ENCODE peak calls at places on chromosomes 3 and 15, in six cellular contexts. I is OCI-LY7, T is tibial nerve, D is mammary epithelial cell, F is adrenal gland, O is sigmoid colon. P is an unnamed sample. For H3K36me3 and H3K4me1, the result is how much of the 10 kb centered on the place peaks cover.

GRCh38 chr3:11236588-11237461 is 35.4 kb upstream of the ATG7 start:
- DNase-seq in O (no peak), I (peak), D (peak), T (peak), F (peak), P (no peak)

GRCh38 chr3:6994081-6994668 is 133.3 kb downstream of the GRM7 start:
- DNase-seq in F (no peak), D (no peak), O (no peak), I (peak), T (no peak), P (no peak)

GRCh38 chr3:195453236-195453635 is 10.4 kb upstream of the ACAP2 start:
- DNase-seq in D (no peak), T (no peak), O (no peak), I (no peak), F (no peak), P (no peak)

GRCh38 chr3:127914584-127914983 is 448 bp upstream of the KBTBD12 start:
- DNase-seq in I (no peak), D (no peak), F (no peak), T (no peak), O (no peak), P (no peak)

GRCh38 chr3:160801386-160802118 is 45.5 kb downstream of the PPM1L start:
- DNase-seq in D (no peak), O (peak), F (peak), T (peak), I (no peak), P (peak)

GRCh38 chr3:177875786-177876476 is 660.3 kb upstream of the KCNMB2 start:
- DNase-seq in O (no peak), D (no peak), T (no peak), I (no peak), F (no peak), P (no peak)

GRCh38 chr15:42679285-42680141 is 57.4 kb downstream of the CDAN1 start:
- DNase-seq in I (no peak), D (peak), T (no peak), O (no peak), F (no peak), P (no peak)

GRCh38 chr3:129601713-129602112 is 4.8 kb downstream of the PLXND1 start:
- DNase-seq in O (no peak), I (no peak), T (no peak), F (no peak), D (no peak), P (no peak)

GRCh38 chr3:161989012-161989411 is 492.4 kb downstream of the OTOL1 start:
- DNase-seq in F (no peak), O (no peak), D (no peak), I (no peak), T (no peak), P (no peak)

GRCh38 chr3:117135207-117135606 is 425.6 kb downstream of the TUSC7 start:
- DNase-seq in O (no peak), T (no peak), F (no peak), D (no peak), I (no peak), P (no peak)

GRCh38 chr3:99023590-99024192 is 122.2 kb upstream of the DCBLD2 start:
- DNase-seq in F (no peak), D (peak), T (peak), I (peak), O (no peak), P (no peak)

GRCh38 chr15:32864841-32865240 is 147.0 kb downstream of the GREM1 start:
- DNase-seq in F (no peak), I (no peak), D (no peak), T (no peak), O (no peak), P (no peak)

GRCh38 chr15:90915216-90915807 is 12.2 kb downstream of the MAN2A2 start:
- DNase-seq in I (peak), D (no peak), O (no peak), T (no peak), F (no peak), P (no peak)

GRCh38 chr15:59751552-59752413 is 62.7 kb upstream of the BNIP2 start:
- DNase-seq in I (peak), O (no peak), T (no peak), F (no peak), D (peak), P (no peak)

GRCh38 chr15:63256433-63256884 is 20.9 kb upstream of the APH1B start:
- DNase-seq in O (no peak), I (no peak), D (peak), T (no peak), F (no peak), P (no peak)

GRCh38 chr3:52068055-52068704 is 11.8 kb upstream of the DUSP7 start:
- DNase-seq in I (no peak), F (no peak), O (no peak), D (no peak), T (no peak), P (no peak)

GRCh38 chr3:10521772-10522441 is 16.5 kb upstream of the ATP2B2 start:
- DNase-seq in T (no peak), F (no peak), D (no peak), I (no peak), O (peak), P (no peak)

GRCh38 chr3:46110701-46111493 is 83.6 kb upstream of the XCR1 start:
- DNase-seq in D (peak), I (no peak), F (peak), O (no peak), T (peak), P (peak)

GRCh38 chr3:42711491-42712343 is 9.1 kb upstream of the HHATL start:
- DNase-seq in F (no peak), O (peak), T (no peak), D (no peak), I (no peak), P (no peak)

GRCh38 chr3:113104746-113105479 is 106.4 kb upstream of the BOC start:
- DNase-seq in F (no peak), D (no peak), I (no peak), O (peak), T (no peak), P (no peak)

GRCh38 chr3:151085889-151086483 is 522 bp downstream of the MED12L start:
- DNase-seq in O (no peak), T (no peak), F (peak), D (no peak), I (peak), P (no peak)

GRCh38 chr15:55319537-55320325 is 709 bp downstream of the PIGB start:
- DNase-seq in D (peak), I (peak), T (peak), O (no peak), F (no peak), P (no peak)

GRCh38 chr15:69393831-69394491 is 20.2 kb upstream of the KIF23 start:
- DNase-seq in O (no peak), I (no peak), T (no peak), F (no peak), D (peak), P (peak)

GRCh38 chr3:56747150-56747549 is 54.6 kb downstream of the ARHGEF3 start:
- DNase-seq in I (no peak), D (no peak), F (no peak), O (no peak), T (no peak), P (no peak)

GRCh38 chr3:125262155-125262554 is 49.6 kb upstream of the SLC12A8 start:
- DNase-seq in I (no peak), F (no peak), D (no peak), T (no peak), O (no peak), P (no peak)

GRCh38 chr3:39107874-39108308 is 411 bp downstream of the TTC21A start:
- DNase-seq in D (no peak), O (no peak), T (no peak), I (no peak), F (no peak), P (no peak)

GRCh38 chr15:70794596-70795310 is 31.4 kb upstream of the UACA start:
- DNase-seq in T (no peak), D (no peak), I (no peak), F (no peak), O (no peak), P (no peak)

GRCh38 chr3:35028157-35028556 is 611.2 kb upstream of the ARPP21 start:
- DNase-seq in F (no peak), D (no peak), T (no peak), I (no peak), O (no peak), P (no peak)

GRCh38 chr15:99123706-99124451 is 19.0 kb downstream of the SYNM start:
- DNase-seq in I (no peak), F (peak), T (peak), D (peak), O (peak), P (peak)

GRCh38 chr15:90664650-90665287 is 52.4 kb upstream of the BLM start:
- DNase-seq in T (peak), D (no peak), I (no peak), O (peak), F (peak), P (no peak)

GRCh38 chr15:67873777-67874176 is 33.9 kb upstream of the RNU6-1 start:
- DNase-seq in D (no peak), I (no peak), O (no peak), T (no peak), F (no peak), P (no peak)

GRCh38 chr3:73868688-73869315 is 244.1 kb upstream of the PDZRN3 start:
- DNase-seq in T (peak), F (peak), I (no peak), O (no peak), D (peak), P (no peak)

GRCh38 chr3:178537123-178537754 is 1.0 kb downstream of the KCNMB2 start:
- DNase-seq in F (no peak), I (no peak), D (no peak), O (no peak), T (no peak), P (no peak)

GRCh38 chr15:22903961-22904534 is 65.6 kb downstream of the NIPA2 start:
- DNase-seq in F (no peak), I (no peak), O (no peak), T (no peak), D (no peak), P (no peak)
- H3K36me3 ChIP-seq in F (half or more), I (under half), O (under half), T (under half), D (under half), P (half or more)

GRCh38 chr3:41216422-41216821 is 17.1 kb downstream of the CTNNB1 start:
- DNase-seq in D (no peak), I (no peak), T (no peak), F (no peak), O (no peak), P (no peak)
- H3K4me1 ChIP-seq in D (under half), I (under half), T (half or more), F (under half), O (under half), P (under half)

DNA sequence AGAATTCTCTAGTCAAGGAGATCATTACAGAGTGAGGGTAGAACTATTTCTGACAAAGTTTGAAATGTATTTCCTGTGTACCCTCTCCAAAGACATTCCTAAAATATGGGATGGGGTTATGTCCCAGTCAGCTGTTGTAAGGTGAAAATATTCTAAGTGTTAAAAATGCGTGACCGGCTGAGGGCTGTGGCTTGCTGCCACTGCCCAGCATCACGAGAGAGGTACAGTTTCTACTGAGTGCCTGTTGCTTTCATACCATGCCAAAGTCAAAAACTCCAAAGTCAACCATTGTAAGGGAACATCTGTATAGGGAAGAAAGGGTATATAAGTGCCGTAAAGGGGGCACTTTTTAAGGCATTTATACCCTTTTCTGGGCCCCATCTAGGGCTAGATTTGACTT is 30.9 kb downstream of the MAP6D1 start:
- DNase-seq in O (no peak), D (no peak), I (no peak), T (no peak), F (no peak), P (no peak)
- H3K36me3 ChIP-seq in O (under half), D (under half), I (half or more), T (under half), F (under half), P (under half)

GRCh38 chr3:12935861-12936830 is 94.8 kb upstream of the RPL32 start:
- DNase-seq in T (no peak), I (no peak), D (no peak), F (no peak), O (no peak), P (no peak)
- H3K4me1 ChIP-seq in T (half or more), I (under half), D (under half), F (under half), O (under half), P (half or more)

GRCh38 chr3:31817411-31817966 is 163.6 kb downstream of the OSBPL10 start:
- DNase-seq in F (no peak), I (no peak), T (no peak), D (no peak), O (no peak), P (no peak)
- H3K36me3 ChIP-seq in F (under half), I (half or more), T (under half), D (under half), O (under half), P (under half)

GRCh38 chr3:71140477-71140876 is 443.1 kb downstream of the FOXP1 start:
- DNase-seq in I (no peak), F (no peak), O (no peak), T (no peak), D (no peak), P (no peak)
- H3K4me1 ChIP-seq in I (under half), F (under half), O (under half), T (under half), D (under half), P (under half)

DNA sequence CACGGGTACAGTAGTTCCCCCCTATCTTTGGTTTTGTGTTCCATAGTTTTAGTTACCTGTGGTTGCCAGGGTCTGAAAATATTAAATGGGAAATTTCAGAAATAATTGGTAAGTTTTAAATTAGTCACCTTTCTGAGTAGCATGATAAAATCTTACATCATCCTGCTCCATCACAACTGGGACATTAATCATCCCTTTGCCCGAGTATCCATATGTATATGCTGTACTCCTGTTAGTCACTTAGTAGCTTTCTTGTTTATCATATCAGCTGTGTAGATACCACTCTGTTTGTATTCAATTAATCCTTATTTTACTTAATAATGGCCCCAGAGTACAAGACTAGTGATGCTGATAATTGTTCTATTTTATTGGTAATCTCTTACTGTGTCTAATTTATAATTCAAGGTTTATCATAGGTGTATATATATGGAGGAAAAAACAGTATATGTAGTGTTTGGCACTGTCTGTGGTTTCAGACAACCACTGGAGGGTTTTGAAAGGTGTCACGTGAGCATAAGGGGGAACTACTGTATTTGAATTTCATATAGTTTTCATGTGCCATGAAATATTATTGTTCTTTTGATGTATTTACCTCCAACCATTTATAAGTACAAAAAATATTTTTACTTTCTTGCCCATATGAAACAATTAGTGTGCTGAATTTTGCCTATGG is 41.4 kb downstream of the CTDSPL2 start:
- DNase-seq in I (no peak), T (no peak), F (no peak), D (peak), O (no peak), P (no peak)
- H3K36me3 ChIP-seq in I (half or more), T (under half), F (under half), D (under half), O (under half), P (under half)

DNA sequence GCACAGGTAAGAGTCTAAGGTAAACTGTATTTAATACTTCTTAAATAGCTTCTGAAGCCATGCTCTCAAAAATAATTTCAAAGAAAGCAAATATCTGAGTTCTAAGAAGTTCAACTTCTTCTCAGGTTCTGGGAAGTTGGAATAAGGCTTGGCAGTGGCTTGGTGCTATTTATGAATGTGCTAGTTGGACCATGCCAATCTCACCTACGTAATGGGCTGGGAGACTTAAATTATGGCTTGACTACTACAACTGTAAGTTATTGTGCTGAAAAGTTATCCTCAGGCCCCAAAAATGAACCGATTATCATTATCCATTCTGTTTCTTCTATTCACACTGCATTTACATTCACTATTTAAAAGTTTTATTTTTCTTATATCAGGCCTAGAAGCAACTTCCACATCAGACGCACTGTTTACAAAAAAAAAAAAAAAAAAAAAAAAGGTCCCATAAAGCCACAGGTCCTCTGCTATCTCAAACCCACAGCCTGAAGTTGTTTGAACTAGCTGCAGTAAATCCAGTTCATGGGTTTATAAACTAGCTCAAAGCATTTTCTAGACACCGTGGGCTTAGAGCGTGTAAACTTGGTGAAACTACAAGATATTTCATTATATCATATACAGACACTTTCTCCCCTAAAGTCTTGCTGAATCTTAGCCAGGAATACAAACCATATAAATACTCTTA is 3.4 kb downstream of the LRIG1 start:
- DNase-seq in F (no peak), T (no peak), D (no peak), O (no peak), I (peak), P (no peak)
- H3K4me1 ChIP-seq in F (under half), T (half or more), D (under half), O (under half), I (half or more), P (under half)